ENCODE peak calls at places on chromosomes 13 and 19, in five cellular contexts. One of them, this sample, is unnamed.
A peak's percentile ranks its signal among the peaks of the same experiment; 100 is the strongest.

GRCh38 chr13:111202149-111202548 is 87.0 kb downstream of the ARHGEF7 start:
- DNase-seq in stomach: no peak
- DNase-seq in endothelial cell: no peak
- DNase-seq in stimulated activated CD8-positive, alpha-beta memory T cell treated with anti-CD3 and anti-CD28 coated beads, Interleukin-4, amount 100 ng/mL, for 24 hours: no peak
- DNase-seq in T-cell: no peak
- DNase-seq in this sample: no peak

GRCh38 chr19:39111593-39112199 is 13.9 kb upstream of the PAK4 start:
- DNase-seq in stimulated activated CD8-positive, alpha-beta memory T cell treated with anti-CD3 and anti-CD28 coated beads, Interleukin-4, amount 100 ng/mL, for 24 hours: no peak
- DNase-seq in endothelial cell: no peak
- DNase-seq in T-cell: no peak
- DNase-seq in stomach: no peak
- DNase-seq in this sample: no peak

GRCh38 chr13:98094678-98095266 is 48.1 kb upstream of the FARP1 start:
- DNase-seq in stimulated activated CD8-positive, alpha-beta memory T cell treated with anti-CD3 and anti-CD28 coated beads, Interleukin-4, amount 100 ng/mL, for 24 hours: no peak
- DNase-seq in stomach: no peak
- DNase-seq in T-cell: no peak
- DNase-seq in endothelial cell: no peak
- DNase-seq in this sample: no peak

GRCh38 chr13:65470781-65471180 is 1759.4 kb downstream of the PCDH9 start:
- DNase-seq in endothelial cell: no peak
- DNase-seq in stimulated activated CD8-positive, alpha-beta memory T cell treated with anti-CD3 and anti-CD28 coated beads, Interleukin-4, amount 100 ng/mL, for 24 hours: no peak
- DNase-seq in stomach: no peak
- DNase-seq in T-cell: no peak
- DNase-seq in this sample: no peak

GRCh38 chr13:101951114-101951513 is 450.7 kb downstream of the FGF14 start:
- DNase-seq in T-cell: no peak
- DNase-seq in stomach: no peak
- DNase-seq in endothelial cell: no peak
- DNase-seq in stimulated activated CD8-positive, alpha-beta memory T cell treated with anti-CD3 and anti-CD28 coated beads, Interleukin-4, amount 100 ng/mL, for 24 hours: no peak
- DNase-seq in this sample: no peak

GRCh38 chr13:80716610-80717081 is 375.7 kb upstream of the SPRY2 start:
- DNase-seq in endothelial cell: no peak
- DNase-seq in stomach: no peak
- DNase-seq in stimulated activated CD8-positive, alpha-beta memory T cell treated with anti-CD3 and anti-CD28 coated beads, Interleukin-4, amount 100 ng/mL, for 24 hours: no peak
- DNase-seq in T-cell: no peak
- DNase-seq in this sample: no peak

GRCh38 chr19:7888145-7888825 is at the start of gene LRRC8E:
- DNase-seq in stomach: peak; percentile 79
- DNase-seq in stimulated activated CD8-positive, alpha-beta memory T cell treated with anti-CD3 and anti-CD28 coated beads, Interleukin-4, amount 100 ng/mL, for 24 hours: no peak
- DNase-seq in endothelial cell: peak; percentile 66
- DNase-seq in T-cell: no peak
- DNase-seq in this sample: no peak

GRCh38 chr13:46386426-46386995 is 541 bp downstream of the RUBCNL start:
- DNase-seq in stomach: no peak
- DNase-seq in stimulated activated CD8-positive, alpha-beta memory T cell treated with anti-CD3 and anti-CD28 coated beads, Interleukin-4, amount 100 ng/mL, for 24 hours: no peak
- DNase-seq in T-cell: no peak
- DNase-seq in endothelial cell: no peak
- DNase-seq in this sample: no peak

This sample was measured in GM12892.